ENCODE peak calls at places on chromosomes 3 and 15, in nine cellular contexts. S, F, Y, K, J, Z, R, X and P are unnamed samples.
A peak's percentile ranks its signal among the peaks of the same experiment; 100 is the strongest.

GRCh38 chr3:57949779-57950618 is 58.2 kb upstream of the FLNB start:
- DNase-seq in R (no peak), K (no peak), F (no peak), X (no peak), S (peak; percentile 76), Y (peak; percentile 76), J (no peak), Z (no peak), P (peak; percentile 63)

GRCh38 chr3:81743096-81744025 is 18.1 kb downstream of the GBE1 start:
- DNase-seq in K (no peak), S (peak; percentile 77), R (peak; percentile 59), J (peak; percentile 66), F (no peak), Z (peak; percentile 95), Y (peak; percentile 96), X (no peak), P (peak; percentile 50)

GRCh38 chr15:52649686-52650085 is 29.5 kb downstream of the ATOSA start:
- DNase-seq in Z (no peak), S (no peak), X (no peak), Y (peak; percentile 4), K (no peak), F (no peak), R (no peak), J (no peak), P (no peak)

GRCh38 chr15:39454189-39454986 is 126.5 kb upstream of the THBS1 start:
- DNase-seq in K (no peak), Z (no peak), R (no peak), F (no peak), S (no peak), X (no peak), Y (peak; percentile 71), J (no peak), P (no peak)

GRCh38 chr3:151203053-151203420 is at the start of gene GPR171:
- DNase-seq in S (no peak), Y (no peak), R (no peak), Z (no peak), X (no peak), J (no peak), K (no peak), F (peak; percentile 29), P (no peak)

GRCh38 chr3:122992628-122993570 is 34.7 kb downstream of the SEMA5B start:
- DNase-seq in S (peak; percentile 38), R (peak; percentile 68), F (no peak), Y (peak; percentile 48), X (peak; percentile 60), Z (no peak), J (no peak), K (no peak), P (peak; percentile 35)

GRCh38 chr3:155242342-155242741 is 51.1 kb downstream of the STRIT1 start:
- DNase-seq in Z (no peak), S (no peak), Y (peak; percentile 87), X (no peak), F (no peak), J (no peak), K (no peak), R (no peak), P (peak; percentile 18)

GRCh38 chr15:40582726-40583246 is 11.3 kb upstream of the KNL1 start:
- DNase-seq in K (no peak), S (no peak), R (no peak), J (no peak), Y (peak; percentile 4), X (no peak), Z (no peak), F (no peak), P (peak; percentile 76)

DNA sequence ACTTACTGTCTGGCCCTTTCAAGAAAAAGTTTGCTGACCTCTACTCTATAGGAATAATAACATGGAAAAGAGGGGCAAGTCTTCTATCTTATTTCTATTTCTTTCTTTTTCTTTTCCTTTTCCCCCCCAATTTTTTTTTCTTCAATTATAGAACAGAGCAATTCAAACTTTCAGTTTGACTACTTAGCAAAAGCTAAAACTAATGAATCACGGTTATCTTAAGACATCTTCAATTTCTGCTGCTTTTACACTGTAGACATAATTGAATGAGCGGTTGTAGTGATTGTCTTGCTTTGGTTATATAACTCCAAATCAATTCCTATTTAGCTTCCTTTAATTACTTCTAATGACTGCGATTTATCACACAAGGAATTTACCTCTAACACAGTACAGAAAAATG is 74.3 kb upstream of the P2RY1 start:
- DNase-seq in Y (no peak), F (no peak), X (no peak), S (no peak), K (no peak), J (no peak), Z (no peak), R (no peak), P (no peak)
- H3K4me3 ChIP-seq in Y (no peak overlapping the region), F (no peak overlapping the region), X (no peak overlapping the region), S (no peak overlapping the region), K (no peak overlapping the region), J (no peak overlapping the region), Z (no peak overlapping the region), R (no peak overlapping the region), P (no peak overlapping the region)

GRCh38 chr15:78726870-78727551 is 84.3 kb downstream of the ADAMTS7 start:
- DNase-seq in K (no peak), R (no peak), Z (peak; percentile 16), S (no peak), J (peak; percentile 55), X (peak; percentile 62), F (peak; percentile 33), Y (peak; percentile 21), P (peak; percentile 62)

GRCh38 chr15:78732634-78733033 is 78.6 kb downstream of the ADAMTS7 start:
- DNase-seq in J (peak; percentile 11), K (no peak), S (no peak), X (no peak), Y (no peak), F (no peak), R (no peak), Z (no peak), P (no peak)

GRCh38 chr15:78730955-78731354 is 80.3 kb downstream of the ADAMTS7 start:
- DNase-seq in Y (no peak), S (no peak), F (no peak), K (no peak), R (no peak), Z (no peak), X (no peak), J (no peak), P (no peak)

DNA sequence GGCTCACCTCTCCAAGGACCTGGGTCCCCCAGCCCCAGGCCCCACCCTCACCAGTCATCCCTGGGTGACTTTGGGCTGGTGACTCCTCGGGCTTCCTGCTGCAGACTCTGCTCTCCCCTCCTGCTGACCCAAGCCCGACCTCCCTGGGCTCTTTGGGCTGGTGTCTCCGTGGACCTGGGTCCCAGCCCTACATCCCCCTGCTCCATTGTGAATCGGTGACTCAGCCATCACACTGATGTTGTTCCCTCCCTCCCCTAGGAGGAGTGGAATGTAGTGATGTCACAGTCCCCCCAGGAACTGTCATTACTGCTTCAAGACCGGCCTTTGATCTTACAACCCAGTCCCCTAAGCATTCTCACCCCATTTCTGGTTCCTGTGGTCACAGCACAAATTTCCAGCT is 83.7 kb downstream of the ADAMTS7 start:
- DNase-seq in F (no peak), Y (no peak), S (no peak), Z (peak; percentile 68), X (peak; percentile 15), K (no peak), J (peak; percentile 75), R (no peak), P (no peak)
- H3K27me3 ChIP-seq in F (no peaks in the 10 kb centered on the region), Y (no peaks in the 10 kb centered on the region), S (no peaks in the 10 kb centered on the region), Z (no peaks in the 10 kb centered on the region), X (no peaks in the 10 kb centered on the region), K (no peaks in the 10 kb centered on the region), J (no peaks in the 10 kb centered on the region), R (no peaks in the 10 kb centered on the region), P (no peaks in the 10 kb centered on the region)

GRCh38 chr15:83446417-83446816 is 724 bp upstream of the SH3GL3 start:
- DNase-seq in J (no peak), S (no peak), X (no peak), R (no peak), Y (no peak), F (no peak), K (no peak), Z (no peak), P (no peak)
- H3K4me3 ChIP-seq in J (no peak overlapping the region), S (no peak overlapping the region), X (peak overlapping the region; percentile 55), R (no peak overlapping the region), Y (peak overlapping the region; percentile 74), F (no peak overlapping the region), K (no peak overlapping the region), Z (no peak overlapping the region), P (peak overlapping the region; percentile 52)

DNA sequence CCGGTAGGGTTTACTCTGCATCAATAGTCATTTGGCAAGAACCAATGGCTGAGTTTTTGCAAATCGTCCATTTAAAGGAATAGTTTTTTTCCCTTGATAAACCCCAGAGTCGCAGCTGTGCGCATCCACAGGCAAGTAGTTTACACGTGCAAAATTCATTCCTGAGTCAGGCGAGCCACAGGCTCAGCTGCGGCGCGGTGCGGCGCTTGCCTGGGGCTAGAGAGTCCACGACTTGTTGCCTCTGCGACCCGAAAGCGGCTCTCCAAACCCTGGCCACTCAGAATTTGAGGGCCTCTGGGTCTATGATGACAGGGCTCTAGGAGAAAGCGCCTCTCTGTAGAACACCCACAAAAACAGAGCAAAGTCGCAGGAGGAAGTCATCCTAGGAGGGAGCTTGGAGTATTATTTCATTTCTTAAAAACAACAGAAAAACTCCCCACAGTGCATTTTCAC is 36.6 kb downstream of the ZIC4 start:
- DNase-seq in K (no peak), S (no peak), R (no peak), X (peak; percentile 74), Z (no peak), Y (no peak), F (no peak), J (no peak), P (peak; percentile 50)
- H3K27me3 ChIP-seq in K (no peaks in the 10 kb centered on the region), S (peaks cover 6% of the 10 kb centered on the region), R (peaks cover 80% of the 10 kb centered on the region), X (peaks cover 100% of the 10 kb centered on the region), Z (peaks cover 6% of the 10 kb centered on the region), Y (peaks cover 94% of the 10 kb centered on the region), F (peaks cover 100% of the 10 kb centered on the region), J (no peaks in the 10 kb centered on the region), P (peaks cover 5% of the 10 kb centered on the region)